ENCODE peak calls at places on chromosomes 12 and 14, in four cellular contexts. V is H9, P is Karpas-422, Q is GM23248. W is an unnamed sample. For H3K4me1 and H3K79me2, the result is how much of the 10 kb centered on the place peaks cover.

GRCh38 chr14:80572666-80573065 is 361.4 kb upstream of the DIO2 start:
- DNase-seq in Q (no peak), V (no peak), P (no peak), W (no peak)

GRCh38 chr12:88156075-88156654 is 14.1 kb downstream of the TMTC3 start:
- DNase-seq in P (no peak), V (no peak), Q (no peak), W (no peak)

GRCh38 chr12:4290011-4290790 is 16.6 kb downstream of the CCND2 start:
- DNase-seq in Q (no peak), V (no peak), P (no peak), W (no peak)

GRCh38 chr12:113439606-113440030 is 17.4 kb downstream of the SDSL start:
- DNase-seq in Q (peak), P (peak), V (peak), W (no peak)

GRCh38 chr12:119061208-119061796 is 80.0 kb downstream of the SRRM4 start:
- DNase-seq in P (peak), Q (peak), V (peak), W (peak)

GRCh38 chr14:84273181-84273580 is 1256.8 kb upstream of the FLRT2 start:
- DNase-seq in Q (no peak), P (no peak), V (no peak), W (no peak)

GRCh38 chr12:2396448-2396871 is 343.7 kb downstream of the CACNA1C start:
- DNase-seq in V (no peak), Q (peak), P (no peak), W (no peak)

GRCh38 chr14:80468331-80469122 is 257.2 kb upstream of the DIO2 start:
- DNase-seq in P (no peak), Q (no peak), V (no peak), W (no peak)

GRCh38 chr14:63663428-63664142 is 21.9 kb upstream of the WDR89 start:
- DNase-seq in V (no peak), Q (peak), P (peak), W (no peak)

GRCh38 chr14:21852061-21852664 is 178.5 kb upstream of the OR4E1 start:
- DNase-seq in P (peak), V (peak), Q (peak), W (peak)

GRCh38 chr14:97185186-97185585 is 388.0 kb downstream of the VRK1 start:
- DNase-seq in P (peak), Q (no peak), V (no peak), W (no peak)

GRCh38 chr14:87153391-87153790 is 839.6 kb downstream of the GALC start:
- DNase-seq in V (no peak), Q (no peak), P (peak), W (no peak)

GRCh38 chr14:104345316-104346111 is 207.1 kb downstream of the KIF26A start:
- DNase-seq in P (no peak), V (peak), Q (no peak), W (no peak)

GRCh38 chr12:120131116-120131515 is 14.6 kb upstream of the RAB35 start:
- DNase-seq in V (no peak), Q (no peak), P (no peak), W (no peak)

GRCh38 chr12:56165369-56165768 is 7.2 kb downstream of the MYL6 start:
- DNase-seq in V (no peak), P (no peak), Q (peak), W (no peak)

GRCh38 chr14:101835166-101835557 is 73.7 kb downstream of the PPP2R5C start:
- DNase-seq in P (no peak), Q (peak), V (no peak), W (no peak)

GRCh38 chr14:101836131-101836530 is 74.6 kb downstream of the PPP2R5C start:
- DNase-seq in P (no peak), V (no peak), Q (peak), W (no peak)

GRCh38 chr14:101833045-101833444 is 71.5 kb downstream of the PPP2R5C start:
- DNase-seq in V (no peak), Q (no peak), P (no peak), W (no peak)

GRCh38 chr14:101835566-101835965 is 74.1 kb downstream of the PPP2R5C start:
- DNase-seq in Q (no peak), P (no peak), V (no peak), W (no peak)

GRCh38 chr14:101834387-101835165 is 73.1 kb downstream of the PPP2R5C start:
- DNase-seq in V (no peak), Q (peak), P (no peak), W (no peak)
- H3K4me2 ChIP-seq in V (no peak), Q (no peak), P (no peak), W (no peak)

GRCh38 chr14:95663226-95663797 is 22.9 kb upstream of the TCL1B start:
- DNase-seq in V (no peak), Q (no peak), P (no peak), W (peak)
- H3K4me1 ChIP-seq in V (under half), Q (under half), P (half or more), W (under half)

GRCh38 chr12:68628698-68629097 is 18.0 kb downstream of the RAP1B start:
- DNase-seq in Q (no peak), P (no peak), V (no peak), W (no peak)
- H3K79me2 ChIP-seq in Q (half or more), P (half or more), V (under half), W (half or more)

GRCh38 chr14:23080474-23080873 is 14.5 kb downstream of the ACIN1 start:
- DNase-seq in P (no peak), Q (no peak), V (no peak), W (no peak)

GRCh38 chr14:23076785-23077408 is 18.0 kb downstream of the ACIN1 start:
- DNase-seq in P (peak), Q (peak), V (no peak), W (no peak)

GRCh38 chr14:23078692-23079116 is 16.2 kb downstream of the ACIN1 start:
- DNase-seq in V (no peak), Q (peak), P (no peak), W (no peak)

GRCh38 chr14:23077962-23078361 is 17.0 kb downstream of the ACIN1 start:
- DNase-seq in Q (peak), V (no peak), P (no peak), W (no peak)

GRCh38 chr14:23079716-23080115 is 15.2 kb downstream of the ACIN1 start:
- DNase-seq in V (no peak), Q (peak), P (no peak), W (no peak)
- H3K4me2 ChIP-seq in V (no peak), Q (peak), P (no peak), W (no peak)

DNA sequence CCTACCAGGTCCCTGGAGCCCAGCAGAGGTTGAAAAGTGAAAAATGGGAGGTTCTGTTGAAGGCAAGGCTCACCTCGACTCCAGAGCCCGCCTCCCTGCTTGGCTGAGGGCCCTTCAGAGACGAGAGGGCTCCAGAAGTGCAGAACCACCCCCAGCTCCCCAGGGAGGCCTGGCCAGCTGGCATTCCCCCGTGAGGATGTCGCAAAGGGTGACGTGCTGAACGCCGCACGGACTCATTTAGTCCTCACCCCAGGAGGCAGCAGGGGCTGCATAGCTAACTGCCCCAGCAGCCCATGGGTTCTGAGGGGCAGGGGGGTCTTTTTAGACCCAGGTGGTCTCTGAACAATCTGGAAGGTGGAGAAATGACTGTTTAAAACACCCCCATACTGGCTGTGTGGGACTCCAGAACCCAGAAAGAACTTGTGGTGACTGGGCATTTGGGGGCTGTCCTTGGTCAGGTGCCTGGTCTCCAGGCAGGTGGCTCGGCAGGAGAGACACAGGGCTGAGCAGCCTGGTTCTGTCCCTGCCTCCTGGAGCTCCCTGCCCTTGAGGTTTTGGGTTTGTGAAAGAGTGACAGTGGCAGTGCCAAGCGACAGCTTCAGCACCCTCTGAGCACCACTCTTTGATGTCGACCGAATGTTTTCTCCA is 32.0 kb downstream of the ANAPC7 start:
- DNase-seq in P (peak), Q (no peak), V (peak), W (no peak)
- H3K4me1 ChIP-seq in P (half or more), Q (under half), V (under half), W (under half)

GRCh38 chr12:49689785-49690184 is 17.4 kb downstream of the FMNL3 start:
- DNase-seq in Q (no peak), P (no peak), V (no peak), W (no peak)
- H3K79me2 ChIP-seq in Q (half or more), P (under half), V (under half), W (under half)

DNA sequence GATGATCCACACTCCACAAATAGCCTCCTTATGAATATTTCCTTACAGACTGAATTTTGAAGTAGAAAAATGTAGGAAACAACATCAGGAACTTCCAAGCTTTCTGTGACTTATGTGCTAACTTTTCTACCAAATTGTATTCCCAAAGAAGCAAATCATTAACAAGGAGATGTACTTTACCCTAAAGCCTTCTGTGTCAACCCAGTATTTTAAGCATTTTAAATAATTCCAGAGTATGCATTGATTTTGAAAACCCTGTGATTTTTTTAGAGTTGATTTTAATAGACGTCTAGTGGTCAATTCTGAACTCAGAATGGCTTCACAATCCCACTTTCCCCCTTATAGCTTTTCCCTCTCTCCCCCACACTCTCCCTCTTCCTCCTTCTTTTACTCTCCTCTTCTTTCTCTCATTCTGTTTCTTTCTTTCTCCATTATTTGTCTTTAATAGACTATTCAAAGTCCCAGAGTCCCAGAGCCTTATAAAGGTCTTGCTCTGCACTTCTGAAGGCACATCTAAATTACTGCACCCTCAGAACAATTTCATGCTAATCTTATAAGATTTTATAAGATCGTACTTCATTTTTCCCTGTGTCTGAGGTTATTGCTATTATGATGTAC is 10.1 kb upstream of the MYF6 start:
- DNase-seq in P (no peak), V (no peak), Q (no peak), W (no peak)
- H3K4me2 ChIP-seq in P (no peak), V (no peak), Q (no peak), W (no peak)

GRCh38 chr12:124543591-124544310 is 23.7 kb downstream of the NCOR2 start:
- DNase-seq in V (no peak), Q (peak), P (peak), W (no peak)
- H3K4me1 ChIP-seq in V (under half), Q (under half), P (half or more), W (under half)

GRCh38 chr12:15679146-15679545 is 110.0 kb downstream of the EPS8 start:
- DNase-seq in P (no peak), V (no peak), Q (peak), W (no peak)
- H3K79me2 ChIP-seq in P (under half), V (under half), Q (half or more), W (under half)

DNA sequence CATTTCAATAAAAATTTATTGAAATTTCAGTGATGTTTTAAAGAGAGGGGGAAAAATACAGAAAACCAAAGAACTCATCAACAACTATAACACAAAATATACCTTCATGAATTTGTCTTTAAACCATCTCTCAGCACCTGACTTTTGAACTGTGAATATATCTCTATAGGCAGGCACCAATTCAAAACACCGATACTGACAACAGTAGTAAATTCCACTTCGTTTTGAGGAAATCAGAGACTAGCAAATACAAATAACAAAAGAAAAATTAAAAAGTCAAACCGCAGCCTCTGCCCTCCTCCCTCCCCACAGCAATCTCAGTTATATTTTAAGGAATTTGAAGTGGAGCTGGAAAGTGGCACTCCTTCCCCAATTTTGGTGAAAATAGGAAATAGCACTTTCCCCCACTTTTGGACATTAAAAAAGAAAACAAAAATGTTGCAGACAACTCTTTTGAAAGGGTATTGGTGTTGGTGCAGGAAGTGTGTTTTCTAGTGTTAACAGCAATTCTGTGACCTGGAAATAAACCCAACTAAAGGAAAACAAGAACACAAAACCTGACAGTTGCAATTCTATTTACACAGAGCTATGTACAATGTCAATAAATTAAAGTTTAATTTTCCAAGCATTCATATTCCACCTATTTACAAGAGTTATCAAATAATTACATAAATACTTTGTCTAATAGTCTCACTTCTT is 13.6 kb downstream of the TBX3 start:
- DNase-seq in P (no peak), Q (peak), V (no peak), W (no peak)
- H3K4me2 ChIP-seq in P (no peak), Q (peak), V (no peak), W (no peak)